ENCODE peak calls at places on chromosomes 6 and 20, in five cellular contexts. S is head of caudate nucleus, W is H54, N is kidney, H is RCC 7860. K is an unnamed sample.
A peak's percentile ranks its signal among the peaks of the same experiment; 100 is the strongest.

GRCh38 chr6:20833881-20834515 is 299.7 kb downstream of the CDKAL1 start:
- DNase-seq in H (no peak), W (no peak), S (no peak), N (no peak), K (no peak)

GRCh38 chr6:4320860-4321259 is 185.5 kb upstream of the ECI2 start:
- DNase-seq in N (no peak), H (peak; percentile 76), S (no peak), W (peak; percentile 38), K (no peak)

GRCh38 chr6:49787176-49787575 is at the start of gene PGK2:
- DNase-seq in N (no peak), H (no peak), W (peak; percentile 53), S (no peak), K (no peak)

GRCh38 chr6:88538130-88538706 is 372.1 kb upstream of the CNR1 start:
- DNase-seq in H (no peak), S (no peak), N (no peak), W (no peak), K (no peak)

GRCh38 chr6:154878866-154879491 is 116.1 kb upstream of the TIAM2 start:
- DNase-seq in S (no peak), H (no peak), N (no peak), W (no peak), K (no peak)

GRCh38 chr6:15026832-15027231 is 219.0 kb upstream of the JARID2 start:
- DNase-seq in W (no peak), S (no peak), H (peak; percentile 13), N (no peak), K (no peak)

GRCh38 chr6:75344455-75344854 is 59.9 kb upstream of the TMEM30A start:
- DNase-seq in H (no peak), S (no peak), N (no peak), W (no peak), K (no peak)

GRCh38 chr6:43977404-43978111 is 149.7 kb downstream of the MRPL14 start:
- DNase-seq in W (no peak), S (no peak), N (no peak), H (peak; percentile 79), K (no peak)

GRCh38 chr20:44910690-44911262 is 916 bp downstream of the PABPC1L start:
- DNase-seq in W (no peak), H (no peak), N (no peak), S (no peak), K (no peak)

GRCh38 chr6:147750420-147750819 is 241.9 kb downstream of the SAMD5 start:
- DNase-seq in N (no peak), S (no peak), W (no peak), H (no peak), K (no peak)

GRCh38 chr20:46349742-46350056 is 41.4 kb upstream of the CDH22 start:
- DNase-seq in W (no peak), H (no peak), N (peak; percentile 61), S (no peak), K (no peak)

GRCh38 chr20:31872406-31872805 is 2.0 kb downstream of the TTLL9 start:
- DNase-seq in W (no peak), H (no peak), S (no peak), N (no peak), K (no peak)

GRCh38 chr6:81895511-81896185 is 143.2 kb upstream of the TENT5A start:
- DNase-seq in S (no peak), N (no peak), W (no peak), H (no peak), K (no peak)

GRCh38 chr6:167485186-167485978 is 160.5 kb downstream of the TTLL2 start:
- DNase-seq in N (no peak), W (no peak), H (no peak), S (peak; percentile 54), K (peak; percentile 61)

GRCh38 chr20:35891375-35891774 is 62.9 kb downstream of the SCAND1 start:
- DNase-seq in N (no peak), H (no peak), S (no peak), W (no peak), K (no peak)

GRCh38 chr6:150844371-150844770 is 21.1 kb upstream of the MTHFD1L start:
- DNase-seq in H (no peak), N (no peak), S (no peak), W (no peak), K (no peak)

GRCh38 chr6:63764318-63764916 is 128.8 kb downstream of the PHF3 start:
- DNase-seq in H (peak; percentile 36), N (no peak), S (no peak), W (no peak), K (peak; percentile 29)

GRCh38 chr6:74964871-74965441 is 240.9 kb downstream of the COL12A1 start:
- DNase-seq in W (no peak), S (no peak), H (no peak), N (no peak), K (no peak)

GRCh38 chr6:3490622-3490980 is 33.8 kb upstream of the SLC22A23 start:
- DNase-seq in H (no peak), W (no peak), S (no peak), N (no peak), K (no peak)

GRCh38 chr6:49552596-49552995 is 2.1 kb downstream of the C6orf141 start:
- DNase-seq in W (no peak), H (no peak), N (no peak), S (no peak), K (no peak)

GRCh38 chr20:51128198-51128597 is 105.3 kb upstream of the KCNG1 start:
- DNase-seq in N (no peak), S (no peak), H (peak; percentile 61), W (peak; percentile 48), K (no peak)

GRCh38 chr20:47213960-47214359 is 142.5 kb downstream of the ZMYND8 start:
- DNase-seq in W (no peak), H (no peak), N (no peak), S (peak; percentile 61), K (peak; percentile 66)

GRCh38 chr6:29968130-29968529 is 25.8 kb downstream of the HLA-A start:
- DNase-seq in H (peak; percentile 38), W (peak; percentile 15), S (no peak), N (no peak), K (no peak)

GRCh38 chr6:107330190-107330589 is 129.2 kb downstream of the PDSS2 start:
- DNase-seq in W (no peak), N (no peak), S (no peak), H (no peak), K (no peak)

GRCh38 chr6:36625161-36625919 is 31.2 kb downstream of the SRSF3 start:
- DNase-seq in W (no peak), H (no peak), S (no peak), N (no peak), K (no peak)

GRCh38 chr6:109963598-109964170 is 14.4 kb upstream of the GPR6 start:
- DNase-seq in N (no peak), H (no peak), S (no peak), W (no peak), K (no peak)

GRCh38 chr6:111461860-111462259 is 21.2 kb downstream of the REV3L start:
- DNase-seq in N (no peak), S (no peak), H (no peak), W (no peak), K (no peak)

GRCh38 chr6:90088009-90088408 is 193.7 kb downstream of the GJA10 start:
- DNase-seq in S (no peak), N (no peak), W (no peak), H (no peak), K (no peak)

GRCh38 chr20:37543828-37544227 is 16.2 kb upstream of the BLCAP start:
- DNase-seq in S (peak; percentile 18), H (no peak), N (no peak), W (no peak), K (no peak)

GRCh38 chr6:14728396-14729024 is 517.4 kb upstream of the JARID2 start:
- DNase-seq in N (no peak), W (no peak), H (no peak), S (no peak), K (no peak)

GRCh38 chr20:10178727-10179313 is 39.8 kb upstream of the SNAP25 start:
- DNase-seq in S (no peak), N (no peak), W (no peak), H (no peak), K (no peak)